ENCODE peak calls at places on chromosomes 1 and 21, in six cellular contexts. Y is CD8-positive, alpha-beta T cell; B is breast epithelium; N is SK-N-SH; T is lower lobe of right lung; J is prostate gland. C is an unnamed sample.

GRCh38 chr1:114043548-114043947 is 64.3 kb downstream of the OLFML3 start:
- DNase-seq in Y (no peak), B (no peak), N (no peak), T (no peak), J (no peak), C (no peak)

GRCh38 chr1:201748331-201748730 is 80.6 kb upstream of the IPO9 start:
- DNase-seq in Y (no peak), B (no peak), N (no peak), T (no peak), J (no peak), C (peak; percentile 95)

GRCh38 chr1:96971849-96972602 is 250.4 kb downstream of the PTBP2 start:
- DNase-seq in Y (no peak), B (no peak), N (no peak), T (no peak), J (no peak), C (no peak)

GRCh38 chr1:45928486-45929205 is 125.2 kb downstream of the MAST2 start:
- DNase-seq in Y (no peak), B (no peak), N (no peak), T (no peak), J (no peak), C (no peak)

GRCh38 chr1:25246600-25247023 is 642 bp downstream of the RSRP1 start:
- DNase-seq in Y (peak; percentile 12), B (no peak), N (peak; percentile 28), T (no peak), J (no peak), C (no peak)

GRCh38 chr1:41404308-41404755 is 43.1 kb downstream of the FOXO6 start:
- DNase-seq in Y (no peak), B (no peak), N (peak; percentile 90), T (no peak), J (no peak), C (no peak)

GRCh38 chr21:38424333-38424732 is 73.9 kb downstream of the ERG start:
- DNase-seq in Y (no peak), B (no peak), N (no peak), T (no peak), J (no peak), C (no peak)

GRCh38 chr1:216686860-216687545 is 36.2 kb downstream of the ESRRG start:
- DNase-seq in Y (no peak), B (no peak), N (no peak), T (no peak), J (no peak), C (no peak)

GRCh38 chr1:2789164-2789985 is 12.1 kb downstream of the TTC34 start:
- DNase-seq in Y (no peak), B (no peak), N (no peak), T (peak; percentile 28), J (no peak), C (no peak)

GRCh38 chr1:207427832-207428231 is 26.3 kb upstream of the CR2 start:
- DNase-seq in Y (no peak), B (no peak), N (no peak), T (no peak), J (no peak), C (no peak)

GRCh38 chr21:33383056-33383888 is 19.9 kb upstream of the IFNGR2 start:
- DNase-seq in Y (peak; percentile 62), B (peak; percentile 59), N (no peak), T (peak; percentile 74), J (peak; percentile 38), C (peak; percentile 76)

GRCh38 chr1:243748227-243748626 is 101.8 kb downstream of the AKT3 start:
- DNase-seq in Y (no peak), B (no peak), N (no peak), T (no peak), J (no peak), C (no peak)

GRCh38 chr1:207673399-207673798 is 28.5 kb downstream of the CR1L start:
- DNase-seq in Y (no peak), B (no peak), N (no peak), T (no peak), J (no peak), C (no peak)

GRCh38 chr1:109466100-109466439 is 276 bp upstream of the SYPL2 start:
- DNase-seq in Y (no peak), B (no peak), N (no peak), T (no peak), J (no peak), C (peak; percentile 6)

GRCh38 chr1:47438321-47439150 is 692 bp downstream of the FOXD2 start:
- DNase-seq in Y (peak; percentile 18), B (no peak), N (no peak), T (peak; percentile 53), J (no peak), C (no peak)

GRCh38 chr1:20654104-20654690 is 7.0 kb downstream of the DDOST start:
- DNase-seq in Y (no peak), B (no peak), N (no peak), T (no peak), J (no peak), C (peak; percentile 37)

GRCh38 chr1:60911980-60912692 is 170.2 kb upstream of the NFIA start:
- DNase-seq in Y (no peak), B (no peak), N (no peak), T (no peak), J (no peak), C (no peak)

GRCh38 chr1:211724711-211725196 is 49.3 kb upstream of the NEK2 start:
- DNase-seq in Y (no peak), B (no peak), N (no peak), T (no peak), J (no peak), C (peak; percentile 62)

GRCh38 chr1:228035844-228036243 is 29.0 kb downstream of the WNT3A start:
- DNase-seq in Y (no peak), B (no peak), N (no peak), T (no peak), J (no peak), C (no peak)

GRCh38 chr1:13703558-13704485 is 3.8 kb downstream of the PRDM2 start:
- DNase-seq in Y (no peak), B (no peak), N (no peak), T (no peak), J (no peak), C (no peak)
- TF ChIP-seq CTCF in Y (peak; percentile 43), B (peak; percentile 11), N (peak; percentile 13), T (no peak), J (no peak), C (no peak)

GRCh38 chr1:43706598-43707190 is 642 bp upstream of the ST3GAL3 start:
- DNase-seq in Y (no peak), B (no peak), N (peak; percentile 39), T (no peak), J (no peak), C (peak; percentile 26)

GRCh38 chr1:43708006-43708412 is 673 bp downstream of the ST3GAL3 start:
- DNase-seq in Y (no peak), B (no peak), N (no peak), T (no peak), J (no peak), C (peak; percentile 54)

GRCh38 chr1:43707191-43708005 is at the start of gene ST3GAL3:
- DNase-seq in Y (peak; percentile 87), B (peak; percentile 87), N (peak; percentile 97), T (peak; percentile 95), J (peak; percentile 89), C (peak; percentile 86)

GRCh38 chr1:43711524-43712386 is 4.4 kb downstream of the ST3GAL3 start:
- DNase-seq in Y (no peak), B (no peak), N (no peak), T (no peak), J (no peak), C (peak; percentile 88)

DNA sequence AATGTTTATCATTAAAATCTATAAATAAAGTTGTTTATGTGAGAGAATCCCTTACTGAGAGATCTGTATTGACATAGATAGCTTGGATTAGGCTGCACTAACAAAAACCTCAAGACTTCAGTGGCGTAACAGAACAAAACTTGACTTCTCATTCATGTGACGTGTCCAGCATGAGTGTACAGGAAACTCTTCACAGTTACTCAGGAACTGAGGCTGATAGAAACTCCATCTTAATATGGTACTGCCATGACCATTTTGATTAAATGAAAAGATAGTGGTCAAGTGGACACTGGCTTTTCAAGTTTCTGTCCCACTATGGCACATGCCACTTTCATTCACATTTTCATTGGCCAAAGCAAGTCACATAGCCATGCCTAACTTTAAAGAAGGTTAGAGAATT is 3.7 kb downstream of the ST3GAL3 start:
- DNase-seq in Y (no peak), B (no peak), N (no peak), T (no peak), J (no peak), C (peak; percentile 60)
- H3K4me3 ChIP-seq in Y (no peak overlapping the region), B (no peak overlapping the region), N (no peak overlapping the region), T (no peak overlapping the region), J (no peak overlapping the region), C (no peak overlapping the region)

GRCh38 chr1:247371801-247372259 is 40.2 kb upstream of the ZNF496 start:
- DNase-seq in Y (no peak), B (no peak), N (no peak), T (no peak), J (no peak), C (no peak)

GRCh38 chr1:247376659-247377058 is 39.3 kb upstream of the NLRP3 start:
- DNase-seq in Y (no peak), B (no peak), N (no peak), T (no peak), J (no peak), C (no peak)

GRCh38 chr1:247375747-247376146 is 40.2 kb upstream of the NLRP3 start:
- DNase-seq in Y (no peak), B (no peak), N (no peak), T (no peak), J (no peak), C (no peak)

GRCh38 chr1:247370786-247371732 is 39.4 kb upstream of the ZNF496 start:
- DNase-seq in Y (no peak), B (no peak), N (no peak), T (no peak), J (no peak), C (no peak)

DNA sequence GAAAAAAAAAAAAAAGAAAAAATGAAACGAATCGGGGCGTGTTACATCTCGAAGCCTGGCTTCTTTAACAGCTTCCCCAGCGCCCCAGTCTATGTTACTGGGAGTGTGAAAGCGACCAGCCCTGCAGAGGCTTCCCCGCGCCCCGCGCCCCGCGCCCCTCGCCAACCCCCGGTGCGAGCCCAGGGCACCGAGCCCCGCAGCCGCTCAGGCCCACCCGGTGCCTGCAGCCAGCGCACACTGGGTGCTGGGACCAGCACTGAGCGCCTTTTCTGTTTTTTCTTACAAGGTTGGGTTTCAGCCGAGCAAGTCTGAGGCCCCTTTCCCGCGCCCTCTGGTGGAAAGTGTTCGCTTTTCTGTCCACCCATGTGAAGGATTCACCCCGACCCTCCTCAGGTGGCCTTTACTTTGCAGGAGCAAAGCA is 42.1 kb upstream of the ZNF496 start:
- DNase-seq in Y (peak; percentile 47), B (no peak), N (peak; percentile 38), T (peak; percentile 55), J (no peak), C (peak; percentile 36)
- TF ChIP-seq CTCF in Y (peak; percentile 48), B (peak; percentile 19), N (peak; percentile 26), T (peak; percentile 43), J (peak; percentile 47), C (peak; percentile 55)

DNA sequence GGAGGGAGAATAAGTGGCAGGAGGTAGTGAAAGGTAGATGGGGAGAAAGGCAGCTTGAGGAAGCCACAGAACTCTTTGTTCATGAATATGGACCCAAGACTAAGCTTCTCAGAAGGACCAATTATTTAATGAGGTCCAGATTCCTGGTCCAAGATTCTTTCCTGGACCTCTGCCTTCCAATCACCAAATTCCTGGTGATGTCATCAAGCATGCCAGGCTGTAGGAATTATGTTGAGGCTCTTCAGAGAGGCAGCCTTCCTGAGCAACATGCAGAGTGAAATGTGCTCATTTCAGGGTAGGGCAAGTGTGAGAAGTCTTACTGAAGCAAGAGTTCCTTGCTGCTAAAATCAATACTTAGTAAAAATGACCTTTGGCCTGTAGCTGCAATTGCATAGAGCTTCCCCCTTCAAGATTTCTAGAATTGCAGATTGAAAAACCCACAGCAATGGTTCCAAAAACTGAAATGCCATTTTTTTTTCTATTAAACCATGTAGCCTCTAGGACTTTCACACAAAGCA is 31.7 kb upstream of the BCAR3 start:
- DNase-seq in Y (no peak), B (no peak), N (no peak), T (no peak), J (no peak), C (no peak)
- H3K4me3 ChIP-seq in Y (no peak overlapping the region), B (no peak overlapping the region), N (no peak overlapping the region), T (no peak overlapping the region), J (no peak overlapping the region), C (no peak overlapping the region)